ENCODE peak calls at places on chromosomes 5 and 9, in five cellular contexts. E is HepG2, G is prostate gland, R is C1 segment of cervical spinal cord, P is nephron progenitor cell. T is an unnamed sample.
A peak's percentile ranks its signal among the peaks of the same experiment; 100 is the strongest.

GRCh38 chr5:40627708-40628107 is 52.0 kb upstream of the PTGER4 start:
- DNase-seq in E (no peak), G (no peak), R (no peak), P (no peak), T (no peak)

GRCh38 chr5:60354322-60354721 is 345.6 kb downstream of the DEPDC1B start:
- DNase-seq in E (no peak), G (no peak), R (no peak), P (no peak), T (no peak)

GRCh38 chr5:21919417-21920022 is 933.6 kb downstream of the CDH12 start:
- DNase-seq in E (peak; percentile 14), G (no peak), R (no peak), P (peak; percentile 27), T (no peak)

GRCh38 chr9:89924611-89925010 is 319.8 kb downstream of the GADD45G start:
- DNase-seq in E (no peak), G (no peak), R (no peak), P (no peak), T (no peak)

GRCh38 chr9:124458441-124458840 is 8.2 kb downstream of the ADGRD2 start:
- DNase-seq in E (no peak), G (no peak), R (no peak), P (no peak), T (no peak)

GRCh38 chr9:130313103-130313858 is 47.7 kb downstream of the HMCN2 start:
- DNase-seq in E (no peak), G (no peak), R (no peak), P (no peak), T (peak; percentile 54)

GRCh38 chr5:143374496-143375217 is 28.8 kb downstream of the NR3C1 start:
- DNase-seq in E (no peak), G (no peak), R (no peak), P (no peak), T (no peak)

GRCh38 chr9:97501177-97501971 is at the start of gene TMOD1:
- DNase-seq in E (peak; percentile 35), G (peak; percentile 56), R (peak; percentile 28), P (peak; percentile 74), T (peak; percentile 82)

T was measured in Right ventricle myocardium superior.